ENCODE peak calls at places on chromosomes 11 and 22, in six cellular contexts. Q is neural crest cell, L is gastrocnemius medialis, P is epithelial cell of esophagus, D is fibroblast of pulmonary artery, C is ovary. I is an unnamed sample.

GRCh38 chr11:103622296-103622695 is 414.1 kb upstream of the DDI1 start:
- DNase-seq in Q (no peak), L (no peak), P (no peak), D (no peak), C (no peak), I (no peak)

GRCh38 chr11:96267490-96268010 is 75.4 kb downstream of the MAML2 start:
- DNase-seq in Q (no peak), L (no peak), P (peak), D (peak), C (no peak), I (no peak)

GRCh38 chr11:65793144-65793581 is 6.3 kb downstream of the OVOL1 start:
- DNase-seq in Q (no peak), L (no peak), P (peak), D (no peak), C (no peak), I (no peak)

GRCh38 chr11:130979386-130979972 is 63.2 kb upstream of the SNX19 start:
- DNase-seq in Q (no peak), L (no peak), P (peak), D (peak), C (no peak), I (no peak)

GRCh38 chr11:5275369-5276110 is 5.8 kb upstream of the HBE1 start:
- DNase-seq in Q (no peak), L (no peak), P (no peak), D (no peak), C (no peak), I (no peak)

GRCh38 chr11:117818036-117818858 is 6.3 kb downstream of the FXYD2 start:
- DNase-seq in Q (no peak), L (no peak), P (peak), D (peak), C (peak), I (peak)

GRCh38 chr11:2433106-2433925 is 11.0 kb downstream of the TRPM5 start:
- DNase-seq in Q (no peak), L (no peak), P (no peak), D (no peak), C (no peak), I (peak)

GRCh38 chr11:77411238-77411637 is 62.7 kb downstream of the PAK1 start:
- DNase-seq in Q (peak), L (peak), P (peak), D (peak), C (no peak), I (no peak)

GRCh38 chr22:37843746-37844089 is 416 bp downstream of the ANKRD54 start:
- DNase-seq in Q (no peak), L (no peak), P (no peak), D (no peak), C (peak), I (no peak)

GRCh38 chr22:43811777-43812148 is 342 bp downstream of the EFCAB6 start:
- DNase-seq in Q (no peak), L (no peak), P (peak), D (peak), C (no peak), I (no peak)

GRCh38 chr11:85941380-85941973 is 86.3 kb downstream of the CCDC83 start:
- DNase-seq in Q (peak), L (peak), P (peak), D (peak), C (peak), I (no peak)
- TF ChIP-seq CTCF in Q (peak), L (peak), P (peak), D (peak), C (peak), I (peak)

DNA sequence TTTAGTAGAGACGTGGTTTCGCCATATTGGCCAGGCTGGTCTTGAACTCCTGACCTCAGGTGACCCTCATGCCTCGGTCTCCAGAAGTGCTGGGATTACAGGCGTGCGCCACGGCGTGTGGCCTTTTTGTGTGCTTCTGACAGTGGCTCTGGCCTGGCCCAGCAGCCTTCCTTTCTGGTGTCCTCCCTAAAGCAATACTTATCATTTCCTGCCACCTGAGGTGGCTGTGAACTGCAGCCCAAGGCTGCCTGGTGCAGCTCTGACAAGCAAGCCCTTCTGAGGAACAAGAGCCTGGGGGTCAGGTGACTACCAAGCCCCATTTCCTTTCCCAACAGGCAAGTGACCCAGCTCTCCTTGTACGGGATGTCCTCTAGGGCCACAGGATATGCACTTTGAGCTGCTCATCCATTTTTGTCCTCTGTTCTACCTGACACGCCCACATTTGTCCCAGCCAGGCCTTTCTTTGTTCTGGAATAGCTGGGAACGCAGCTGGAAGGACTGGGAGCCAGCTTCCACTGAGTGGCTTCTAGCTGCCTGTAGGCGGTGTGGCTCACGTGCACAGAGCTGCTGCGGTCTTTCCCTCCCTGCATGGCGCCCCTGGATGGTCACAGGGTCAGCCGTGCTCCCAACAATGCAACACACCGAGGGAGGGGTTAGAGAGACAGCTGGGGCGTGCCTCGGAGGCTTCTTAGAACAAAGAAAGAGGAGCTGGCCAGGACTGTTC is 12.3 kb upstream of the BID start:
- DNase-seq in Q (peak), L (peak), P (peak), D (peak), C (no peak), I (no peak)
- TF ChIP-seq CTCF in Q (no peak), L (peak), P (peak), D (no peak), C (no peak), I (no peak)

DNA sequence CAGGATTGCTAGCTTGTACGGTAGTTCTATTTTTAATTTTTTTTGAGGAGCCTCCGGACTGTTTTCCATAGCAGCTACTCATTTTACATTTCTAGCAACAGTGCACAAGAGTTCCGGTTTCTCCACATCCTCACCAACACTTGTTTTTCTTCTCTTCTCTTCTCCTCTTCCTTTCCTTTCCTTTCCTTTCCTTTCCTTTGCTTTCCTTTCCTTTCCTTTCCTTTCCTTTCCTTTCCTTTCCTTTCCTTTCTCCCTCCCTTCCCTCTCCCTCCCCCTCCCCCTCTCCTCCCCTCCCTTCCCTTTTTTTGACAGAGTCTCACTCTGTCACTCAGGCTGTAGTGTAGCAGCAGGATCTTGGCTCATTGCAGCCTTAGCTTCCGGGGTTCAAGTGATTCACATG is 9.3 kb downstream of the WBP2NL start:
- DNase-seq in Q (no peak), L (no peak), P (no peak), D (no peak), C (no peak), I (no peak)
- TF ChIP-seq CTCF in Q (no peak), L (no peak), P (no peak), D (no peak), C (no peak), I (no peak)

GRCh38 chr11:63510360-63511130 is 4.7 kb downstream of the LGALS12 start:
- DNase-seq in Q (no peak), L (peak), P (no peak), D (peak), C (peak), I (no peak)

GRCh38 chr11:63508009-63508408 is 2.1 kb downstream of the LGALS12 start:
- DNase-seq in Q (no peak), L (peak), P (no peak), D (no peak), C (no peak), I (no peak)

GRCh38 chr11:63512816-63513215 is 6.9 kb downstream of the LGALS12 start:
- DNase-seq in Q (no peak), L (no peak), P (no peak), D (no peak), C (no peak), I (no peak)

GRCh38 chr11:63508745-63509144 is 2.9 kb downstream of the LGALS12 start:
- DNase-seq in Q (no peak), L (no peak), P (no peak), D (no peak), C (no peak), I (no peak)

GRCh38 chr11:63511349-63511748 is 5.5 kb downstream of the LGALS12 start:
- DNase-seq in Q (no peak), L (no peak), P (no peak), D (no peak), C (no peak), I (no peak)
- TF ChIP-seq CTCF in Q (no peak), L (no peak), P (no peak), D (no peak), C (no peak), I (no peak)

DNA sequence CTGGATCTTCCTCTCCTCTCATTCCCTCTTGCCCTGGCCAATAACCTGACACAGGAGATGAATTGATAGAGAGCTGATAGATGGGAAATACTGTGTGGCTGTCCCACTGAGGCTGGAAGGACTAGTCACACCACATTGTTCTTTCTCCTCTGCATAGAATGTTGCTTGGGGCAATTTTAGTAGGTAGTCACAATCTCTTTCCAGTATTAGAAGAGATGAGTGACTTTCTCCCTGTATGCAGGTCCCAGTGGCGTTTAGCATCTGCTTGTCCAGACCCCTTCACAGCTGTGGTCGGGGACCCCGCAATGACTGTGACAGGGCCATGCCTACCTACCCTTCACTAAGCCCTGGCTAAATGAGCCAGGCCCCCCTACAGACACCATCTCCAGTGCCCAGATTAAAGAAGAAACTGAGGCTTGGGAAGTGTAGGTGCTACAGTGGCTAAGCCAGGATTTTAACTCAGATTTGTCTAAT is 24.0 kb upstream of the P2RY2 start:
- DNase-seq in Q (no peak), L (no peak), P (peak), D (no peak), C (peak), I (peak)
- TF ChIP-seq CTCF in Q (no peak), L (no peak), P (no peak), D (no peak), C (no peak), I (no peak)

DNA sequence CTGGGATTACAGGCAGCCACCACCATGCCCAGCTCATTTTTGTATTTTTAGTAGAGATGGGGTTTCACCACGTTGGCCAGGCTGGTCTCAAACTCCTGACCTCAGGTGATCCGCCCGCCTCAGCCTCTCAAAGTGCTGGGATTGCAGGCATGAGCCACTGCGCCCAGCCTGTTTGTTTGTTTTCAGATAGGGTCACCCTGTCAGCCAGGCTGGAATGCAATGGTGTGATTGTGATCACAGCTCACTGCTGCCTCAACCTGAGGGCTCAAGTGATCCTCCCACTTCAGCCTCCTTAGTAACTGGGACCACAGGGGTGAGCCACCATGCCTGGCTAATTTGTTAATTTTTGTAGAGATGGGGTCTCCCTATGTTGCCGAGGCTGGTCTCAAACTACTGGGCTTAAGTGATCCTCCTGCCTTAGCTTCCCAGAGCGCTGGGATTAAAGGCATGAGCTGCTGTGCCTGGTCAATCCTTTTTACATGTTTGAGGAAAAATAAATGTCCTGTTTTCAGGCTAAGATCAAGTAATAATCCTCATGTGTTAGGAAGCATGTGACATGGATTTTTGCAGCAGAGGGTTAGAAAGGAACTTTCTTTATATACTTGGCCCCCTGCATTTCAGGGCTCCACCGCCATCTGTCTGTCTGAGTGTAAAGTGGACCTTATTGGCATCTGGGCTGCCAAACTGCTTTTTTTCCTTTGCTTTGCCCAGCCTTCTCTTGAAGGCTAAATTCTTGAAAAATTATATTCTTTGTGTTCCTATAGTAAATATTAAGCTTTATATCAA is 4.8 kb upstream of the SLC3A2 start:
- DNase-seq in Q (no peak), L (no peak), P (no peak), D (no peak), C (no peak), I (no peak)
- TF ChIP-seq CTCF in Q (no peak), L (no peak), P (no peak), D (no peak), C (no peak), I (peak)

GRCh38 chr11:116736763-116737162 is 36.0 kb downstream of the BUD13 start:
- DNase-seq in Q (no peak), L (no peak), P (no peak), D (peak), C (no peak), I (no peak)
- TF ChIP-seq CTCF in Q (no peak), L (no peak), P (peak), D (no peak), C (no peak), I (no peak)

DNA sequence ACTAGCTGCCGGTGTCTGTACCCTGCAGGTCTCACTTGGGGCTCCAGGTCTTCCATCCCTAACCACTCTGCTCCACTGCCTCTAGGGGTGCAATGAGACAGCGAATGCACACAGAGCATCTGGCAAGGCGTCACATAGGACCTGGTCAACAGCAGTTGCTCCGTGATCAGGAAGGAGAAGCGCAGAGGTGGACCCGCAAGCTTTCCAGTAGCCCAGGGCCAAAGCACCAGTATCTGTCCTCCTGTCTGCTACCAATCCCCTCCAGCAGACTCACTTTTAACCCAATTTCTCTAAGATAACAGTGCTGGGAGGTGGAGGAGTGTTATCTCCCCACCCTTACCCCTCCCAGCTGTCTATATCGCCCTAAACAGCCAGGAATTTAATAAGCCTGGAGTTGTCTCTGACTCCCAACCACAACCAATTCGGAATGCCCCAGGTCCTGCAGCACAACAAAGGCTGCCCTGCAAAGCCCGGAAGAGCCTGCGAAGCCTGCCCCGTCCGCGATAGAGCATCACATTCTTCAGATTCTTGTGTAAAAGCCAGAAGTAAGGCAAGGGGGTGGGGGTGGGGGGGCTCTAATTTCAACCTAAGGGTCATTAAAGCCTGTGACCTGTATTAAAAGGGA is 19.3 kb downstream of the MYH9 start:
- DNase-seq in Q (no peak), L (no peak), P (peak), D (peak), C (no peak), I (no peak)
- TF ChIP-seq CTCF in Q (peak), L (no peak), P (no peak), D (peak), C (no peak), I (peak)